ENCODE peak calls at places on chromosomes 16 and 17, in ten cellular contexts. D, Q, K, E, H, W, I, U, S and A are unnamed samples.

GRCh38 chr17:34118564-34118963 is 136.5 kb upstream of the CCL2 start:
- DNase-seq in U (no peak), Q (no peak), E (no peak), S (no peak), K (peak), D (no peak), W (no peak), I (no peak), H (no peak), A (no peak)

GRCh38 chr17:80104321-80104955 is 3.1 kb downstream of the GAA start:
- DNase-seq in Q (no peak), D (no peak), I (no peak), W (no peak), U (no peak), S (peak), K (no peak), H (no peak), E (no peak), A (no peak)

GRCh38 chr17:11871773-11872172 is 125.5 kb downstream of the ZNF18 start:
- DNase-seq in D (no peak), Q (no peak), I (no peak), E (no peak), S (no peak), H (no peak), W (no peak), U (no peak), K (no peak), A (no peak)

GRCh38 chr17:14381606-14382005 is 80.7 kb downstream of the HS3ST3B1 start:
- DNase-seq in Q (no peak), H (no peak), E (no peak), S (no peak), K (no peak), U (no peak), I (no peak), W (no peak), D (no peak), A (no peak)

GRCh38 chr17:78266231-78266631 is 34.8 kb downstream of the TMEM235 start:
- DNase-seq in E (no peak), W (no peak), Q (no peak), I (no peak), S (no peak), H (no peak), D (peak), K (no peak), U (no peak), A (no peak)

GRCh38 chr17:80000136-80000535 is 35.5 kb downstream of the TBC1D16 start:
- DNase-seq in E (no peak), H (no peak), K (no peak), I (no peak), U (no peak), S (no peak), W (no peak), Q (no peak), D (no peak), A (no peak)

GRCh38 chr17:64133546-64134215 is 3.7 kb upstream of the ERN1 start:
- DNase-seq in H (peak), I (no peak), E (peak), U (peak), K (no peak), W (peak), D (no peak), S (peak), Q (peak), A (peak)

GRCh38 chr16:82074019-82074558 is 39.0 kb downstream of the HSD17B2 start:
- DNase-seq in I (no peak), U (no peak), D (no peak), H (no peak), Q (no peak), S (no peak), W (no peak), E (no peak), K (no peak), A (no peak)

GRCh38 chr16:87689956-87690465 is 75.8 kb downstream of the KLHDC4 start:
- DNase-seq in H (no peak), Q (no peak), U (no peak), W (no peak), I (no peak), E (no peak), K (no peak), S (no peak), D (no peak), A (no peak)

GRCh38 chr16:25877103-25877502 is 185.3 kb downstream of the HS3ST4 start:
- DNase-seq in W (no peak), D (no peak), Q (no peak), K (no peak), S (no peak), H (no peak), E (no peak), I (no peak), U (no peak), A (no peak)

GRCh38 chr16:80552277-80552676 is 11.5 kb downstream of the DYNLRB2 start:
- DNase-seq in D (no peak), I (no peak), Q (no peak), U (no peak), S (peak), H (no peak), W (no peak), K (no peak), E (no peak), A (peak)

GRCh38 chr16:58125781-58126335 is 3.3 kb downstream of the CFAP20 start:
- DNase-seq in H (no peak), D (no peak), E (no peak), K (no peak), I (no peak), Q (peak), U (no peak), W (no peak), S (no peak), A (no peak)
- TF ChIP-seq CTCF in H (no peak), D (no peak), E (no peak), K (no peak), I (no peak), Q (no peak), U (no peak), W (no peak), S (no peak), A (no peak)

GRCh38 chr16:67489401-67490083 is 6.2 kb upstream of the AGRP start:
- DNase-seq in U (no peak), I (no peak), S (no peak), H (no peak), E (no peak), W (no peak), K (no peak), D (no peak), Q (no peak), A (no peak)

GRCh38 chr16:67486805-67487204 is 3.5 kb upstream of the AGRP start:
- DNase-seq in E (no peak), H (no peak), Q (no peak), K (no peak), U (no peak), W (no peak), I (no peak), D (no peak), S (no peak), A (peak)

GRCh38 chr16:67490330-67491096 is 7.2 kb upstream of the AGRP start:
- DNase-seq in W (peak), E (no peak), U (no peak), D (no peak), H (no peak), S (peak), Q (peak), K (no peak), I (no peak), A (peak)
- TF ChIP-seq CTCF in W (no peak), E (no peak), U (no peak), D (no peak), H (no peak), S (no peak), Q (no peak), K (no peak), I (no peak), A (no peak)

GRCh38 chr17:58210922-58211321 is 8.1 kb downstream of the MKS1 start:
- DNase-seq in Q (no peak), E (no peak), W (no peak), D (no peak), S (no peak), I (no peak), K (no peak), H (no peak), U (no peak), A (no peak)
- TF ChIP-seq CTCF in Q (no peak), E (no peak), W (no peak), D (no peak), S (no peak), I (no peak), K (no peak), H (no peak), U (peak), A (no peak)

GRCh38 chr17:74962622-74963394 is 9.8 kb downstream of the HID1 start:
- DNase-seq in W (no peak), U (no peak), Q (no peak), K (no peak), D (no peak), S (no peak), H (no peak), I (peak), E (no peak), A (no peak)
- TF ChIP-seq CTCF in W (no peak), U (no peak), Q (no peak), K (no peak), D (no peak), S (no peak), H (no peak), I (no peak), E (no peak), A (no peak)